ENCODE peak calls at places on chromosomes 12 and 14, in eight cellular contexts. M is stimulated activated CD8-positive, alpha-beta memory T cell treated with anti-CD3 and anti-CD28 coated beads, Interleukin-2, amount 100 ng/mL, for 1 hour; Y is RCC 7860; X is ELF-1; R is type B pancreatic cell; W is heart right ventricle; D is vagina; V is HT-29. T is an unnamed sample.

GRCh38 chr12:112283541-112283940 is 98.7 kb downstream of the HECTD4 start:
- DNase-seq in M (no peak), Y (no peak), X (no peak), R (no peak), W (no peak), D (no peak), V (no peak), T (no peak)

GRCh38 chr14:75119056-75119455 is 7.8 kb downstream of the NEK9 start:
- DNase-seq in M (no peak), Y (no peak), X (no peak), R (no peak), W (no peak), D (no peak), V (no peak), T (no peak)

GRCh38 chr14:87013583-87013982 is 979.4 kb downstream of the GALC start:
- DNase-seq in M (no peak), Y (peak; percentile 5), X (no peak), R (no peak), W (no peak), D (no peak), V (no peak), T (no peak)

GRCh38 chr14:102838531-102838930 is 61.3 kb downstream of the TRAF3 start:
- DNase-seq in M (no peak), Y (no peak), X (no peak), R (no peak), W (no peak), D (no peak), V (no peak), T (no peak)

GRCh38 chr14:88026890-88027289 is 22.0 kb downstream of the GPR65 start:
- DNase-seq in M (no peak), Y (no peak), X (no peak), R (no peak), W (no peak), D (no peak), V (no peak), T (no peak)

GRCh38 chr12:68011882-68012207 is 22.6 kb downstream of the IFNG-AS1 start:
- DNase-seq in M (no peak), Y (no peak), X (no peak), R (no peak), W (no peak), D (no peak), V (no peak), T (no peak)

GRCh38 chr12:65442418-65442817 is 163.9 kb downstream of the MSRB3 start:
- DNase-seq in M (no peak), Y (no peak), X (no peak), R (no peak), W (no peak), D (no peak), V (no peak), T (no peak)

GRCh38 chr12:64064706-64065105 is 157.4 kb downstream of the KICS2 start:
- DNase-seq in M (no peak), Y (no peak), X (no peak), R (no peak), W (no peak), D (no peak), V (no peak), T (no peak)

GRCh38 chr12:96408993-96409392 is 8.8 kb upstream of the CDK17 start:
- DNase-seq in M (no peak), Y (no peak), X (no peak), R (no peak), W (no peak), D (no peak), V (no peak), T (no peak)

GRCh38 chr14:78172428-78172827 is 2.3 kb downstream of the NRXN3 start:
- DNase-seq in M (no peak), Y (no peak), X (no peak), R (no peak), W (no peak), D (no peak), V (no peak), T (no peak)

T was measured in T-helper 2 cell treated with Interferon-gamma antibody and Interleukin-4, amounts not matched to agents 5 μg/mL and 100 μg/mL, for 36 hours.